ENCODE peak calls at places on chromosome 10, in four cellular contexts. E is hepatocyte, F is colonic mucosa, Z is Peyer's patch. Q is an unnamed sample.
A peak's percentile ranks its signal among the peaks of the same experiment; 100 is the strongest.

GRCh38 chr10:3027866-3028265 is 39.5 kb upstream of the PFKP start:
- DNase-seq in F (no peak), E (no peak), Z (no peak), Q (no peak)

GRCh38 chr10:32061440-32061839 is 5.2 kb upstream of the KIF5B start:
- DNase-seq in F (no peak), Z (no peak), E (no peak), Q (no peak)

GRCh38 chr10:94450782-94451181 is 48.4 kb downstream of the TBC1D12 start:
- DNase-seq in Z (no peak), F (no peak), E (no peak), Q (no peak)

GRCh38 chr10:97427571-97428179 is 1.7 kb downstream of the PGAM1 start:
- DNase-seq in F (peak; percentile 86), E (peak; percentile 68), Z (peak; percentile 82), Q (peak; percentile 74)

GRCh38 chr10:119489572-119490326 is 52.8 kb downstream of the RGS10 start:
- DNase-seq in E (peak; percentile 56), F (peak; percentile 54), Z (peak; percentile 65), Q (peak; percentile 93)

GRCh38 chr10:80203835-80204148 is 1.5 kb downstream of the ANXA11 start:
- DNase-seq in E (no peak), Z (no peak), F (no peak), Q (no peak)

GRCh38 chr10:103856497-103857175 is 1.3 kb upstream of the SH3PXD2A start:
- DNase-seq in Z (no peak), E (no peak), F (no peak), Q (no peak)

GRCh38 chr10:86330778-86331763 is 35.5 kb downstream of the GRID1 start:
- DNase-seq in E (no peak), F (no peak), Z (no peak), Q (peak; percentile 68)

GRCh38 chr10:44880090-44880715 is 30.9 kb upstream of the TMEM72 start:
- DNase-seq in Z (no peak), E (no peak), F (no peak), Q (no peak)

GRCh38 chr10:116324951-116325635 is 845 bp downstream of the CCDC172 start:
- DNase-seq in Z (no peak), F (no peak), E (no peak), Q (peak; percentile 40)

GRCh38 chr10:77328272-77328816 is 309.3 kb downstream of the KCNMA1 start:
- DNase-seq in E (peak; percentile 74), F (peak; percentile 18), Z (no peak), Q (peak; percentile 41)

GRCh38 chr10:82692458-82692857 is 817.5 kb downstream of the NRG3 start:
- DNase-seq in E (no peak), F (no peak), Z (no peak), Q (no peak)

GRCh38 chr10:11546581-11546980 is 64.9 kb downstream of the USP6NL start:
- DNase-seq in F (no peak), Z (no peak), E (no peak), Q (no peak)

GRCh38 chr10:101663097-101663496 is 31.9 kb downstream of the FBXW4 start:
- DNase-seq in Z (no peak), E (no peak), F (no peak), Q (no peak)
- H3K36me3 ChIP-seq in Z (no peaks in the 10 kb centered on the region), E (no peaks in the 10 kb centered on the region), F (no peaks in the 10 kb centered on the region), Q (no peaks in the 10 kb centered on the region)

GRCh38 chr10:99235872-99236626 is 397 bp upstream of the HPSE2 start:
- DNase-seq in Z (no peak), F (peak; percentile 18), E (peak; percentile 58), Q (peak; percentile 77)
- H3K4me3 ChIP-seq in Z (no peak overlapping the region), F (no peak overlapping the region), E (no peak overlapping the region), Q (peak overlapping the region; percentile 41)

DNA sequence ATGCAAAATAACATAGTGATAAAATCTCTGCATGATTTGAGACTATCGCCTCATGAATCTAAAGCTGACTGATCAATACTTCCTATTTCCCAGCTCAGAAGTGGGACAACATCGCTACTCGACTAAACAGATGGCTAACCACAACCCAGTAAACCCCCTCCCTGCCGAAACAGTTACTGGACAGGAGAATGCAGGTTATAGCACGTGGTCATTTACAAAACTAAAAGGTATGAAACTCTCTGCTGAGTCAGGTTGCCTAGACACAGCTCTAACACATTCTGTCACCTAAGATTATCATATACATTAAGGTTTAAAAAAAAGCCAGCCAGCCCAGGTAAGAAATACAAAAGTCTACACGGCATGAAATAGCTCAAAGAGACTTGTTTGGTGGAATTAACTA is 64.0 kb downstream of the CTBP2 start:
- DNase-seq in F (no peak), E (no peak), Z (no peak), Q (no peak)
- H3K36me3 ChIP-seq in F (no peaks in the 10 kb centered on the region), E (no peaks in the 10 kb centered on the region), Z (no peaks in the 10 kb centered on the region), Q (peaks cover 4% of the 10 kb centered on the region)

GRCh38 chr10:8044908-8045727 is 9.4 kb upstream of the GATA3 start:
- DNase-seq in E (peak; percentile 25), F (no peak), Z (no peak), Q (peak; percentile 89)

GRCh38 chr10:8042864-8043568 is 11.5 kb upstream of the GATA3 start:
- DNase-seq in E (no peak), F (no peak), Z (peak; percentile 40), Q (peak; percentile 79)

GRCh38 chr10:8043569-8044306 is 10.8 kb upstream of the GATA3 start:
- DNase-seq in Z (peak; percentile 36), E (peak; percentile 33), F (no peak), Q (peak; percentile 91)

GRCh38 chr10:8045728-8046494 is 8.6 kb upstream of the GATA3 start:
- DNase-seq in Z (no peak), E (no peak), F (no peak), Q (peak; percentile 62)

GRCh38 chr10:8044331-8044907 is 10.1 kb upstream of the GATA3 start:
- DNase-seq in Z (no peak), F (no peak), E (no peak), Q (peak; percentile 69)
- H3K4me3 ChIP-seq in Z (no peak overlapping the region), F (no peak overlapping the region), E (no peak overlapping the region), Q (peak overlapping the region; percentile 33)

GRCh38 chr10:6221192-6221940 is 18.6 kb downstream of the PFKFB3 start:
- DNase-seq in F (no peak), E (no peak), Z (no peak), Q (no peak)
- H3K36me3 ChIP-seq in F (peaks cover 39% of the 10 kb centered on the region), E (no peaks in the 10 kb centered on the region), Z (no peaks in the 10 kb centered on the region), Q (peaks cover 39% of the 10 kb centered on the region)

DNA sequence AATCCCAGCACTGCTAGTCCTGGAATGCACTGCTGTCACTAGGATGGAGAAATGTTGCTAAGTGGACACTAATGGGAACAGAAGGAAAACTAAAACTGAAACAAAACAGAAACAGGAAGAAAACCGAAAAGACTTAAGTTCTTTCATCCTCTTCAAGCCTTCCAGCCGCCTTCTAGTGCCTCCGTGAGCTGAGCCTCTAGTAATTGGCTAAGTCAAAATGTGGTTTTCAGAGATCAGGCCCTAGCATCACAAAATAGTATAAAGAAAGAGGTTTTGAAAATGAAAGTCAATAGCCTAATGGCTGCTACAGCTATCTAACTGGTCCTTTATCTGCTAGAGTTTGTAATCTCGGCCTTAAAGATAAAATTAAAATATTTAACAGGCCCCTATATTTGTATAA is 253.9 kb upstream of the SORCS1 start:
- DNase-seq in F (no peak), Z (no peak), E (no peak), Q (no peak)
- H3K4me3 ChIP-seq in F (no peak overlapping the region), Z (no peak overlapping the region), E (no peak overlapping the region), Q (no peak overlapping the region)

DNA sequence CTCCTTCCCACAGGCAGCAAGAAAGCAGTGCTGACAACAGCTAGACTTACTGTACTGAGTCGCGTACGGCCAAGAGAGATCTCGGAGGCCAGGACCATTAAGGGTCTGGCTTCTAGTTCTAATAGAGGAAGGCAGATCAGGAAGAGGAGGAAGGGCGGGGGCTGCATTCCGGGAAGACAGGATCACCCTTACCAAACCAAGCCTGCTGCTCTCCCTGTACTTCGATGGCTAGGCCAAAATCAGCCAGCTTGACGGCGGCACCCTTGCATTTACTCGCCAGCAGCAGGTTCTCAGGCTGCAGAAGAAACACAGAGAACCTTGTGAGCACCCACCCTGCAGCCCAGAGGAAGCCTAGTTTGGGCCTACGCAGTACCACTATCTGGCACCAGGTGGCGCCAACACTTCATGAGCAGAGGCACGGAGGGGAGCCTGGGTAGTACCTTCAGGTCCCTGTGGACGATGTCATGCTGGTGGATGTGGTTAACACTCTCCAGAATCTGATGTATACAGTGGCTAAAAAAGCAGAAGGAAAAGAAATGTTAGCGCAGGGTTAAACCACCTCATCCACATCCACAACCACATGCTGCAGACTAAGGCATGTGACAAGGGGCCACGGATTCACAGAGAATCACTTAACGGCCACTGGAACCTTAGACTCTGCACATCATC is 25.4 kb downstream of the CAMK2G start:
- DNase-seq in Z (peak; percentile 91), F (peak; percentile 88), E (peak; percentile 89), Q (peak; percentile 94)
- H3K36me3 ChIP-seq in Z (no peaks in the 10 kb centered on the region), F (peaks cover 17% of the 10 kb centered on the region), E (no peaks in the 10 kb centered on the region), Q (peaks cover 26% of the 10 kb centered on the region)

Q was measured in H7.